ENCODE peak calls at places on chromosomes 13 and 19, in four cellular contexts. R is astrocyte, P is skeletal muscle cell, X is Peyer's patch. J is an unnamed sample.

GRCh38 chr19:3162418-3163229 is 15.9 kb upstream of the S1PR4 start:
- DNase-seq in X (no peak), R (no peak), P (no peak), J (no peak)

GRCh38 chr13:47545206-47545605 is 455.9 kb downstream of the SUCLA2 start:
- DNase-seq in X (no peak), R (no peak), P (no peak), J (no peak)

GRCh38 chr19:1923319-1923718 is 17.7 kb upstream of the CSNK1G2 start:
- DNase-seq in P (no peak), X (peak; percentile 73), R (no peak), J (no peak)

GRCh38 chr13:110425444-110425780 is 118.3 kb downstream of the COL4A2 start:
- DNase-seq in R (no peak), P (no peak), X (no peak), J (no peak)

GRCh38 chr19:35134601-35135091 is at the start of gene LGI4:
- DNase-seq in R (no peak), P (no peak), X (no peak), J (no peak)

GRCh38 chr19:13334801-13335481 is 171.3 kb downstream of the CACNA1A start:
- DNase-seq in R (no peak), P (no peak), X (no peak), J (no peak)

GRCh38 chr19:21221653-21222052 is 79.8 kb downstream of the ZNF431 start:
- DNase-seq in R (peak; percentile 6), X (no peak), P (no peak), J (no peak)

GRCh38 chr13:48412881-48413351 is at the start of gene LPAR6:
- DNase-seq in X (no peak), R (peak; percentile 75), P (peak; percentile 51), J (no peak)

GRCh38 chr13:29507356-29507755 is 88.1 kb downstream of the SLC7A1 start:
- DNase-seq in P (peak; percentile 31), R (no peak), X (no peak), J (no peak)

DNA sequence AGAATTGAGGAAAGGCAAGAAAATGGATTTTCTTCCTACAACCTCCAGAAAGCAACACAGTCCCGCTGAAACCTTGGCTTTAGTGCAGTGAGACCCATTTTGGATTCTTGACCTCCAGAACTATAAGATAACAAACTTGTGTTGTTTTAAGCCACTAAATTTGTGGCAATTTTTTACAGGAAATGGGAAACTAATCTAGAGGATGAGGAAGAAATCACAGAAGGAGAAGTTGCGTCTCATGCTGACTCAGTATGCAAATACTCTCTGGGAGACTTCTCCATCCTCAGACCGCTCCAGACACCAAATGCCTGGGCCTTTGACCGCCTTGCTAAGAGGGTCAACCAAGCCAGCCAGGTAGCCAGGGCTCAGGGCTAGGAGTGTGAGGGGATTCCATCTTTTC is 13.1 kb upstream of the CEACAM16 start:
- DNase-seq in R (peak; percentile 64), X (no peak), P (no peak), J (no peak)
- H3K4me3 ChIP-seq in R (no peak overlapping the region), X (no peak overlapping the region), P (no peak overlapping the region), J (no peak overlapping the region)

GRCh38 chr19:49335784-49336481 is 727 bp downstream of the CD37 start:
- DNase-seq in P (no peak), R (no peak), X (peak; percentile 37), J (no peak)
- H3K4me3 ChIP-seq in P (no peak overlapping the region), R (no peak overlapping the region), X (peak overlapping the region; percentile 44), J (peak overlapping the region; percentile 6)

GRCh38 chr19:16084067-16084685 is 7.9 kb downstream of the TPM4 start:
- DNase-seq in P (no peak), X (no peak), R (no peak), J (no peak)
- H3K4me3 ChIP-seq in P (no peak overlapping the region), X (no peak overlapping the region), R (no peak overlapping the region), J (no peak overlapping the region)

GRCh38 chr19:15399234-15399515 is 19.6 kb upstream of the AKAP8 start:
- DNase-seq in P (no peak), X (peak; percentile 36), R (no peak), J (no peak)

GRCh38 chr19:15397782-15398181 is 18.2 kb upstream of the AKAP8 start:
- DNase-seq in P (no peak), X (peak; percentile 27), R (no peak), J (no peak)

GRCh38 chr19:15399635-15400034 is 19.2 kb downstream of the AKAP8L start:
- DNase-seq in X (peak; percentile 38), R (no peak), P (no peak), J (no peak)

GRCh38 chr19:15397236-15397635 is 17.6 kb upstream of the AKAP8 start:
- DNase-seq in R (no peak), P (no peak), X (peak; percentile 26), J (no peak)

DNA sequence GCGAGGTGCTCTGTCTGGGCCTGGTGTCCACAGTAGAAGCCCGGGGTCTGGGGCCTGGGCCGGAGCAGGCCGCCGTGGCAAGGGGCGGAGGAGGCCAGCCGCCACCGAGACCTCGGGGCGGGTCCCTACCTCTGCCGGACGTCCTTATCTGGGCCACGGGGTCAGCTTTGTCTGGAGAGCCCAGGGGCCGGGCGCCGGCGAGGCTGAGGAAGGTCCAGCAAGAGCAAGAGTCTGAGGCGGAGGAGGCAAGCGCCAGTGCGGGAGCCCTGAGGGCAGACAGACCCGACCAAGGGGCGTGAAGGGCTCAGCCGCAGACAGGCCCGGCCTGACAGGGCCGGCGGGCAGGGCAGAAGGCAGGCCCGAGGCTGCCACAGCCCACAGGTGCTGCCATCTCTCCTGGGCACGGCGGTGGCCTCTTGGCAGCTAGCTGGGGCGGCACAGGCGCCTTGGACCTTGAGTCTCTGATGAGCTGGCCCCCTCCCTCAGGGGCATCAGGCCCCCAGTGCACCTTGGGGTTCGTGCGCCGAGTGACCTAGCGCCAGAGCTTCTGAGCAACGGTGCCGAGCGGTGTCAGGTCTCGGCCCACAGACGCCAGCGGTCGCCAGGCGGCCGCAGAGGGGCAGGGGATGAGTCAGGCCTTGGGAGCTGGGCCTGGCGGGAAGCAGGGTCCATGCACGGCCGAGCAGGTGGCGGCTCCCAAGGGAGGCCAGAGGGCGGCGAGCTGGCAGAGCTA is 19.1 kb upstream of the AKAP8 start:
- DNase-seq in R (no peak), P (no peak), X (peak; percentile 43), J (no peak)
- H3K4me3 ChIP-seq in R (no peak overlapping the region), P (no peak overlapping the region), X (no peak overlapping the region), J (no peak overlapping the region)

DNA sequence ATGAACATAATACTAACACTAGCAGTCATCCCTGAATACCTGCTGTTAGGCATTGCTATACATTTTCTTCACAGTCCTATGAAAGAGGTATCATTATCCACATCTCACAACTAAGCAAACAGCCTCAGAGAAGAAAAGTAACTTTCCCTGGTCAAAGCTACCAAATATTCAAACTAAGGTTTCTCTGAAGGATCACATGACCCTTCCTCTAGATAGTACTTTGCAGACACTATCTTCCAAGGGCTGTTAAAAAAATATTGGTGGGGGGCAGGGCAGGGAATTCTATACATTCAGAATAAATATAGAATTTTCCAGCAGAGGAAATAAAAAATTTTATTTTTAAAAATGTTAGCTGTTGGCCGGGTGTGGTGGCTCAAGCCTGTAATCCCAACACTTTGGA is 3.1 kb downstream of the SLC25A30 start:
- DNase-seq in X (no peak), P (no peak), R (no peak), J (no peak)
- H3K4me3 ChIP-seq in X (peak overlapping the region; percentile 49), P (no peak overlapping the region), R (peak overlapping the region; percentile 44), J (peak overlapping the region; percentile 28)

GRCh38 chr19:58500242-58500641 is 11.6 kb downstream of the SLC27A5 start:
- DNase-seq in P (no peak), R (no peak), X (no peak), J (no peak)
- H3K4me3 ChIP-seq in P (peak overlapping the region; percentile 58), R (no peak overlapping the region), X (peak overlapping the region; percentile 60), J (no peak overlapping the region)

DNA sequence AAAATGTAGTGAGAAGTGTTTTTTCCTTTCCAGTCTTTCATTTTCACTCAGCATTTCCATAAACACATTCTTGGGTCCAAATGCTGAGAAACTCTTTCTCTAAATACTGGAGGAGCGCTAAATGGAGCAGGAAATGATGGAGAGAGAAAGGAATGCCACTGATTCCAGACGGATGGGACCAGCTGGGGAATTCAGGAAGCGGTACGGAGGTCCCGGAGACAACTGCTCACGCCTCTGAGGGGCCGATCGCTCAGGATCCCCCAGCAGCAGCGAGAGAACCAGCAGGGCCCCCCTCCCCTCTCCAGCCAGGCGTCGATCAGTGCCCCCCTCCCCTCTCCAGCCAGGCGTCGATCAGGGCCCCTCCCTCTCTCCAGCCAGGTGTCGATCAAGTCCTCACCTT is 13.2 kb downstream of the RASA3 start:
- DNase-seq in R (peak; percentile 93), X (no peak), P (peak; percentile 65), J (peak; percentile 15)
- H3K4me3 ChIP-seq in R (peak overlapping the region; percentile 35), X (no peak overlapping the region), P (peak overlapping the region; percentile 11), J (no peak overlapping the region)

GRCh38 chr19:57280913-57281425 is 684 bp downstream of the ZNF460 start:
- DNase-seq in P (no peak), R (no peak), X (no peak), J (no peak)
- H3K4me3 ChIP-seq in P (peak overlapping the region; percentile 92), R (peak overlapping the region; percentile 79), X (peak overlapping the region; percentile 84), J (peak overlapping the region; percentile 97)

DNA sequence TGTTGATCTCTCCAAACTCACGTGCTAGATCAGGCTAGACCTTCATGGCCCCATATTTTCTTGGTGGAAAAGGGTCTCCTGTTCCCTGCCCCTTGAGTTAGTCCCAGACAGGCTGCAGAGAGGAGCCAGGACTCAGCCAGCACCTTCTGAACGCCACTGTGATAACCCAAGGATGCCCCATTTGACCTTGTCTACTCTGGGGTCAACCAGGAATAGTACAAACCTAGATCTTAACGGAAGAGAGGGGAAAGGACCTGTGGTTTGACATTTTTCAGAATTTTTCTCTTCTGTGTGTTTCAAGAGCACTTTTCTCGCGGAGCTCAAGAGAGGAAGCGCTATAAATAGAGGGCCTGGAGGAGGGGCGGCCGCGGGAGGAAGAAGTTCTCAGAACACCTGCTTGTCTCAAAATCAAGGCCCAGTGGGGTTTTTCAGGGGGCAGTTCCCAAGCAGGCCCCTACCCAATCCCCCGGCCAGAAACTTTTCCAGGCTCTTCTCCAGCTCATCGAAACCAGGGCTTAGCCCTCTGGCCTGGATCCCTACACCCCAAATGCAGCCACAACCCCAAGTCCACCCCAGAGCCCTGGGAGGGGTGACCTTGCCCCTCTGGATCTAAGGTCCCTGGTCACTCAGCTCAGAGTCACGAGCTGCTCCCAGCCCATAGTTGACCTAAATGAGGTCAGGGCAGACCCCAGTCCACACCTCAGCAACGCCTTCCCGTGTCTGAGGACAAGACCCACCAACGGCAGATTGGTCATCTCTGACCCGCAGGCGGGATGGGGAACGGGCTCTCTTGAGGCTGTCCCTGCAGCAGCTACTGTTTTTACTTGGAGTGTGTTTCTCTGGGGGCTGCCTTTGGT is 75.6 kb upstream of the TM9SF2 start:
- DNase-seq in X (peak; percentile 91), R (no peak), P (no peak), J (no peak)
- H3K4me3 ChIP-seq in X (no peak overlapping the region), R (no peak overlapping the region), P (no peak overlapping the region), J (no peak overlapping the region)